ENCODE peak calls at places on chromosomes 13 and 19, in seven cellular contexts. One of them, this sample, is unnamed.

GRCh38 chr13:43864921-43865320 is 14.6 kb downstream of the CCDC122 start:
- DNase-seq in SW480: no peak
- DNase-seq in fibroblast of mammary gland: no peak
- DNase-seq in SK-N-SH: no peak
- DNase-seq in kidney epithelial cell: no peak
- DNase-seq in EH: no peak
- DNase-seq in T47D: no peak
- DNase-seq in this sample: no peak

GRCh38 chr13:42574435-42575311 is 721 bp downstream of the TNFSF11 start:
- DNase-seq in SW480: no peak
- DNase-seq in fibroblast of mammary gland: no peak
- DNase-seq in SK-N-SH: peak; percentile 25
- DNase-seq in kidney epithelial cell: no peak
- DNase-seq in EH: no peak
- DNase-seq in T47D: no peak
- DNase-seq in this sample: no peak

GRCh38 chr19:1089891-1090290 is 5.3 kb downstream of the POLR2E start:
- DNase-seq in SW480: no peak
- DNase-seq in fibroblast of mammary gland: no peak
- DNase-seq in SK-N-SH: no peak
- DNase-seq in kidney epithelial cell: no peak
- DNase-seq in EH: no peak
- DNase-seq in T47D: no peak
- DNase-seq in this sample: no peak

GRCh38 chr19:16527334-16527935 is 14.8 kb downstream of the CHERP start:
- DNase-seq in SW480: no peak
- DNase-seq in fibroblast of mammary gland: no peak
- DNase-seq in SK-N-SH: no peak
- DNase-seq in kidney epithelial cell: no peak
- DNase-seq in EH: no peak
- DNase-seq in T47D: no peak
- DNase-seq in this sample: no peak

GRCh38 chr13:61685683-61686013 is 270.0 kb upstream of the PCDH20 start:
- DNase-seq in SW480: no peak
- DNase-seq in fibroblast of mammary gland: no peak
- DNase-seq in SK-N-SH: peak; percentile 11
- DNase-seq in kidney epithelial cell: no peak
- DNase-seq in EH: no peak
- DNase-seq in T47D: peak; percentile 23
- DNase-seq in this sample: no peak

GRCh38 chr13:101309014-101309619 is 107.2 kb downstream of the NALCN start:
- DNase-seq in SW480: no peak
- DNase-seq in fibroblast of mammary gland: peak; percentile 72
- DNase-seq in SK-N-SH: no peak
- DNase-seq in kidney epithelial cell: no peak
- DNase-seq in EH: peak; percentile 95
- DNase-seq in T47D: no peak
- DNase-seq in this sample: no peak

GRCh38 chr19:10503002-10503789 is at the start of gene KEAP1:
- DNase-seq in SW480: peak; percentile 46
- DNase-seq in fibroblast of mammary gland: no peak
- DNase-seq in SK-N-SH: peak; percentile 84
- DNase-seq in kidney epithelial cell: no peak
- DNase-seq in EH: peak; percentile 29
- DNase-seq in T47D: no peak
- DNase-seq in this sample: peak; percentile 25

GRCh38 chr13:42553098-42554046 is 20.6 kb upstream of the TNFSF11 start:
- DNase-seq in SW480: no peak
- DNase-seq in fibroblast of mammary gland: peak; percentile 89
- DNase-seq in SK-N-SH: no peak
- DNase-seq in kidney epithelial cell: peak; percentile 56
- DNase-seq in EH: peak; percentile 30
- DNase-seq in T47D: no peak
- DNase-seq in this sample: no peak

GRCh38 chr13:41917641-41918040 is 43.3 kb downstream of the VWA8 start:
- DNase-seq in SW480: peak; percentile 28
- DNase-seq in fibroblast of mammary gland: peak; percentile 87
- DNase-seq in SK-N-SH: no peak
- DNase-seq in kidney epithelial cell: peak; percentile 12
- DNase-seq in EH: peak; percentile 84
- DNase-seq in T47D: no peak
- DNase-seq in this sample: no peak

GRCh38 chr13:95100525-95101121 is 200.6 kb downstream of the ABCC4 start:
- DNase-seq in SW480: no peak
- DNase-seq in fibroblast of mammary gland: peak; percentile 90
- DNase-seq in SK-N-SH: no peak
- DNase-seq in kidney epithelial cell: peak; percentile 37
- DNase-seq in EH: peak; percentile 95
- DNase-seq in T47D: no peak
- DNase-seq in this sample: no peak

GRCh38 chr19:45097776-45098520 is 5.0 kb downstream of the PPP1R37 start:
- DNase-seq in SW480: peak; percentile 92
- DNase-seq in fibroblast of mammary gland: peak; percentile 98
- DNase-seq in SK-N-SH: no peak
- DNase-seq in kidney epithelial cell: peak; percentile 92
- DNase-seq in EH: peak; percentile 96
- DNase-seq in T47D: no peak
- DNase-seq in this sample: no peak

This sample was measured in NCI-H1436.